ENCODE peak calls at places on chromosomes 5 and 9, in eight cellular contexts. One of them, this sample, is unnamed.

GRCh38 chr5:172602712-172603289 is 38.3 kb upstream of the NEURL1B start:
- DNase-seq in kidney glomerular epithelial cell: no peak
- DNase-seq in ELF-1: no peak
- DNase-seq in foreskin fibroblast: peak
- DNase-seq in ELR: no peak
- DNase-seq in lung microvascular endothelial cell: no peak
- DNase-seq in activated naive CD8-positive, alpha-beta T cell treated with anti-CD3 and anti-CD28 coated beads, Interleukin-2, amount 50 U/mL, for 16 hours: no peak
- DNase-seq in HTR-8/SVneo: no peak
- DNase-seq in this sample: no peak

GRCh38 chr5:169350759-169351240 is 49.9 kb upstream of the SLIT3 start:
- DNase-seq in kidney glomerular epithelial cell: peak
- DNase-seq in ELF-1: peak
- DNase-seq in foreskin fibroblast: peak
- DNase-seq in ELR: peak
- DNase-seq in lung microvascular endothelial cell: peak
- DNase-seq in activated naive CD8-positive, alpha-beta T cell treated with anti-CD3 and anti-CD28 coated beads, Interleukin-2, amount 50 U/mL, for 16 hours: no peak
- DNase-seq in HTR-8/SVneo: peak
- DNase-seq in this sample: no peak

GRCh38 chr5:80240368-80240986 is 15.4 kb downstream of the SERINC5 start:
- DNase-seq in kidney glomerular epithelial cell: no peak
- DNase-seq in ELF-1: no peak
- DNase-seq in foreskin fibroblast: no peak
- DNase-seq in ELR: no peak
- DNase-seq in lung microvascular endothelial cell: no peak
- DNase-seq in activated naive CD8-positive, alpha-beta T cell treated with anti-CD3 and anti-CD28 coated beads, Interleukin-2, amount 50 U/mL, for 16 hours: no peak
- DNase-seq in HTR-8/SVneo: no peak
- DNase-seq in this sample: no peak

GRCh38 chr9:126750941-126751725 is 53.7 kb upstream of the ZBTB43 start:
- DNase-seq in kidney glomerular epithelial cell: no peak
- DNase-seq in ELF-1: no peak
- DNase-seq in foreskin fibroblast: no peak
- DNase-seq in ELR: no peak
- DNase-seq in lung microvascular endothelial cell: no peak
- DNase-seq in activated naive CD8-positive, alpha-beta T cell treated with anti-CD3 and anti-CD28 coated beads, Interleukin-2, amount 50 U/mL, for 16 hours: no peak
- DNase-seq in HTR-8/SVneo: no peak
- DNase-seq in this sample: peak

GRCh38 chr9:37246825-37247224 is 126.5 kb downstream of the ZCCHC7 start:
- DNase-seq in kidney glomerular epithelial cell: no peak
- DNase-seq in ELF-1: no peak
- DNase-seq in foreskin fibroblast: no peak
- DNase-seq in ELR: no peak
- DNase-seq in lung microvascular endothelial cell: no peak
- DNase-seq in activated naive CD8-positive, alpha-beta T cell treated with anti-CD3 and anti-CD28 coated beads, Interleukin-2, amount 50 U/mL, for 16 hours: no peak
- DNase-seq in HTR-8/SVneo: no peak
- DNase-seq in this sample: no peak

GRCh38 chr5:13585324-13585723 is 359.2 kb downstream of the DNAH5 start:
- DNase-seq in kidney glomerular epithelial cell: no peak
- DNase-seq in ELF-1: no peak
- DNase-seq in foreskin fibroblast: no peak
- DNase-seq in ELR: peak
- DNase-seq in lung microvascular endothelial cell: no peak
- DNase-seq in activated naive CD8-positive, alpha-beta T cell treated with anti-CD3 and anti-CD28 coated beads, Interleukin-2, amount 50 U/mL, for 16 hours: no peak
- DNase-seq in HTR-8/SVneo: no peak
- DNase-seq in this sample: no peak

GRCh38 chr9:74570879-74571512 is 73.9 kb downstream of the RORB start:
- DNase-seq in kidney glomerular epithelial cell: no peak
- DNase-seq in ELF-1: no peak
- DNase-seq in foreskin fibroblast: peak
- DNase-seq in ELR: peak
- DNase-seq in lung microvascular endothelial cell: peak
- DNase-seq in activated naive CD8-positive, alpha-beta T cell treated with anti-CD3 and anti-CD28 coated beads, Interleukin-2, amount 50 U/mL, for 16 hours: no peak
- DNase-seq in HTR-8/SVneo: peak
- DNase-seq in this sample: peak

GRCh38 chr9:105187781-105188180 is 56.7 kb upstream of the SLC44A1 start:
- DNase-seq in kidney glomerular epithelial cell: peak
- DNase-seq in ELF-1: no peak
- DNase-seq in foreskin fibroblast: peak
- DNase-seq in ELR: peak
- DNase-seq in lung microvascular endothelial cell: peak
- DNase-seq in activated naive CD8-positive, alpha-beta T cell treated with anti-CD3 and anti-CD28 coated beads, Interleukin-2, amount 50 U/mL, for 16 hours: no peak
- DNase-seq in HTR-8/SVneo: no peak
- DNase-seq in this sample: no peak

GRCh38 chr9:105832311-105832710 is 138.0 kb downstream of the TMEM38B start:
- DNase-seq in kidney glomerular epithelial cell: no peak
- DNase-seq in ELF-1: no peak
- DNase-seq in foreskin fibroblast: no peak
- DNase-seq in ELR: peak
- DNase-seq in lung microvascular endothelial cell: peak
- DNase-seq in activated naive CD8-positive, alpha-beta T cell treated with anti-CD3 and anti-CD28 coated beads, Interleukin-2, amount 50 U/mL, for 16 hours: no peak
- DNase-seq in HTR-8/SVneo: no peak
- DNase-seq in this sample: no peak

GRCh38 chr5:124773291-124774001 is 27.0 kb upstream of the ZNF608 start:
- DNase-seq in kidney glomerular epithelial cell: no peak
- DNase-seq in ELF-1: no peak
- DNase-seq in foreskin fibroblast: no peak
- DNase-seq in ELR: no peak
- DNase-seq in lung microvascular endothelial cell: no peak
- DNase-seq in activated naive CD8-positive, alpha-beta T cell treated with anti-CD3 and anti-CD28 coated beads, Interleukin-2, amount 50 U/mL, for 16 hours: no peak
- DNase-seq in HTR-8/SVneo: no peak
- DNase-seq in this sample: no peak

GRCh38 chr9:136103651-136104487 is 8.8 kb upstream of the NACC2 start:
- DNase-seq in kidney glomerular epithelial cell: no peak
- DNase-seq in ELF-1: no peak
- DNase-seq in foreskin fibroblast: no peak
- DNase-seq in ELR: no peak
- DNase-seq in lung microvascular endothelial cell: no peak
- DNase-seq in activated naive CD8-positive, alpha-beta T cell treated with anti-CD3 and anti-CD28 coated beads, Interleukin-2, amount 50 U/mL, for 16 hours: no peak
- DNase-seq in HTR-8/SVneo: no peak
- DNase-seq in this sample: no peak

This sample was measured in activated CD8-positive, alpha-beta T cell treated with anti-CD3 and anti-CD28 coated beads, Interleukin-2, amount 10 ng/mL, durations not matched to agents 7 days and 5 days.